ENCODE peak calls at places on chromosomes 13 and 19, in seven cellular contexts. One of them, this sample, is unnamed.

GRCh38 chr19:40614595-40615411 is 13.6 kb downstream of the LTBP4 start:
- DNase-seq in tibial nerve: peak
- DNase-seq in cardiac muscle cell: peak
- DNase-seq in brain microvascular endothelial cell: peak
- DNase-seq in pancreas: peak
- DNase-seq in CD4-positive, alpha-beta T cell: peak
- DNase-seq in heart right ventricle: peak
- DNase-seq in this sample: peak

GRCh38 chr13:24178847-24179845 is 18.6 kb downstream of the SPATA13 start:
- DNase-seq in heart right ventricle: no peak
- DNase-seq in pancreas: no peak
- DNase-seq in cardiac muscle cell: no peak
- DNase-seq in brain microvascular endothelial cell: no peak
- DNase-seq in tibial nerve: no peak
- DNase-seq in CD4-positive, alpha-beta T cell: no peak
- DNase-seq in this sample: no peak

GRCh38 chr19:3708207-3708931 is at the start of gene TJP3:
- DNase-seq in tibial nerve: no peak
- DNase-seq in heart right ventricle: peak
- DNase-seq in CD4-positive, alpha-beta T cell: no peak
- DNase-seq in pancreas: peak
- DNase-seq in cardiac muscle cell: no peak
- DNase-seq in brain microvascular endothelial cell: no peak
- DNase-seq in this sample: no peak

GRCh38 chr13:111659842-111660241 is 339.4 kb downstream of the TEX29 start:
- DNase-seq in pancreas: no peak
- DNase-seq in brain microvascular endothelial cell: no peak
- DNase-seq in CD4-positive, alpha-beta T cell: no peak
- DNase-seq in heart right ventricle: peak
- DNase-seq in cardiac muscle cell: no peak
- DNase-seq in tibial nerve: no peak
- DNase-seq in this sample: no peak

GRCh38 chr19:5149930-5150329 is 181.0 kb downstream of the KDM4B start:
- DNase-seq in brain microvascular endothelial cell: no peak
- DNase-seq in pancreas: no peak
- DNase-seq in tibial nerve: no peak
- DNase-seq in CD4-positive, alpha-beta T cell: peak
- DNase-seq in heart right ventricle: no peak
- DNase-seq in cardiac muscle cell: no peak
- DNase-seq in this sample: no peak

GRCh38 chr13:30730526-30730925 is 4.8 kb upstream of the ALOX5AP start:
- DNase-seq in cardiac muscle cell: no peak
- DNase-seq in CD4-positive, alpha-beta T cell: no peak
- DNase-seq in heart right ventricle: no peak
- DNase-seq in brain microvascular endothelial cell: no peak
- DNase-seq in tibial nerve: no peak
- DNase-seq in pancreas: no peak
- DNase-seq in this sample: no peak

GRCh38 chr19:17576758-17577532 is 21.5 kb downstream of the COLGALT1 start:
- DNase-seq in cardiac muscle cell: peak
- DNase-seq in pancreas: no peak
- DNase-seq in heart right ventricle: peak
- DNase-seq in brain microvascular endothelial cell: no peak
- DNase-seq in tibial nerve: peak
- DNase-seq in CD4-positive, alpha-beta T cell: no peak
- DNase-seq in this sample: peak

GRCh38 chr13:112912726-112913440 is 56.1 kb upstream of the MCF2L start:
- DNase-seq in brain microvascular endothelial cell: no peak
- DNase-seq in pancreas: no peak
- DNase-seq in tibial nerve: no peak
- DNase-seq in CD4-positive, alpha-beta T cell: no peak
- DNase-seq in heart right ventricle: no peak
- DNase-seq in cardiac muscle cell: no peak
- DNase-seq in this sample: no peak

GRCh38 chr13:101383595-101383994 is 32.7 kb downstream of the NALCN start:
- DNase-seq in pancreas: no peak
- DNase-seq in CD4-positive, alpha-beta T cell: no peak
- DNase-seq in tibial nerve: no peak
- DNase-seq in cardiac muscle cell: no peak
- DNase-seq in heart right ventricle: no peak
- DNase-seq in brain microvascular endothelial cell: no peak
- DNase-seq in this sample: no peak

GRCh38 chr13:34025746-34026145 is 207.8 kb downstream of the RFC3 start:
- DNase-seq in tibial nerve: no peak
- DNase-seq in cardiac muscle cell: no peak
- DNase-seq in brain microvascular endothelial cell: peak
- DNase-seq in heart right ventricle: no peak
- DNase-seq in CD4-positive, alpha-beta T cell: no peak
- DNase-seq in pancreas: no peak
- DNase-seq in this sample: no peak

GRCh38 chr13:40694426-40694825 is 28.0 kb upstream of the FOXO1 start:
- DNase-seq in pancreas: no peak
- DNase-seq in brain microvascular endothelial cell: no peak
- DNase-seq in CD4-positive, alpha-beta T cell: no peak
- DNase-seq in tibial nerve: no peak
- DNase-seq in cardiac muscle cell: no peak
- DNase-seq in heart right ventricle: no peak
- DNase-seq in this sample: no peak

GRCh38 chr13:39542361-39542760 is 60.6 kb downstream of the LHFPL6 start:
- DNase-seq in CD4-positive, alpha-beta T cell: no peak
- DNase-seq in heart right ventricle: no peak
- DNase-seq in tibial nerve: no peak
- DNase-seq in cardiac muscle cell: no peak
- DNase-seq in brain microvascular endothelial cell: no peak
- DNase-seq in pancreas: no peak
- DNase-seq in this sample: no peak

GRCh38 chr19:50377051-50377441 is 789 bp downstream of the NR1H2 start:
- DNase-seq in CD4-positive, alpha-beta T cell: peak
- DNase-seq in brain microvascular endothelial cell: no peak
- DNase-seq in heart right ventricle: no peak
- DNase-seq in tibial nerve: no peak
- DNase-seq in cardiac muscle cell: peak
- DNase-seq in pancreas: peak
- DNase-seq in this sample: peak

GRCh38 chr19:38319421-38320258 is at the start of gene KCNK6:
- DNase-seq in pancreas: peak
- DNase-seq in heart right ventricle: peak
- DNase-seq in CD4-positive, alpha-beta T cell: peak
- DNase-seq in tibial nerve: no peak
- DNase-seq in brain microvascular endothelial cell: no peak
- DNase-seq in cardiac muscle cell: peak
- DNase-seq in this sample: peak

GRCh38 chr13:75485286-75486062 is 3.5 kb upstream of the TBC1D4 start:
- DNase-seq in tibial nerve: no peak
- DNase-seq in heart right ventricle: no peak
- DNase-seq in CD4-positive, alpha-beta T cell: no peak
- DNase-seq in brain microvascular endothelial cell: no peak
- DNase-seq in cardiac muscle cell: no peak
- DNase-seq in pancreas: no peak
- DNase-seq in this sample: no peak

GRCh38 chr19:41705393-41706174 is 2.8 kb upstream of the CEACAM5 start:
- DNase-seq in brain microvascular endothelial cell: no peak
- DNase-seq in pancreas: no peak
- DNase-seq in CD4-positive, alpha-beta T cell: no peak
- DNase-seq in cardiac muscle cell: no peak
- DNase-seq in tibial nerve: no peak
- DNase-seq in heart right ventricle: no peak
- DNase-seq in this sample: no peak

GRCh38 chr19:5335101-5335500 is 5.5 kb downstream of the PTPRS start:
- DNase-seq in brain microvascular endothelial cell: no peak
- DNase-seq in CD4-positive, alpha-beta T cell: no peak
- DNase-seq in cardiac muscle cell: no peak
- DNase-seq in pancreas: no peak
- DNase-seq in heart right ventricle: no peak
- DNase-seq in tibial nerve: no peak
- DNase-seq in this sample: no peak

GRCh38 chr13:27960362-27961226 is 8.5 kb downstream of the CDX2 start:
- DNase-seq in tibial nerve: no peak
- DNase-seq in CD4-positive, alpha-beta T cell: no peak
- DNase-seq in heart right ventricle: peak
- DNase-seq in pancreas: peak
- DNase-seq in brain microvascular endothelial cell: peak
- DNase-seq in cardiac muscle cell: peak
- DNase-seq in this sample: peak

GRCh38 chr13:18948664-18949488 is 232.7 kb downstream of the TUBA3C start:
- DNase-seq in pancreas: no peak
- DNase-seq in tibial nerve: no peak
- DNase-seq in CD4-positive, alpha-beta T cell: no peak
- DNase-seq in cardiac muscle cell: no peak
- DNase-seq in brain microvascular endothelial cell: no peak
- DNase-seq in heart right ventricle: no peak
- DNase-seq in this sample: no peak

GRCh38 chr19:41702208-41702651 is 6.2 kb upstream of the CEACAM5 start:
- DNase-seq in tibial nerve: no peak
- DNase-seq in cardiac muscle cell: no peak
- DNase-seq in pancreas: no peak
- DNase-seq in CD4-positive, alpha-beta T cell: no peak
- DNase-seq in heart right ventricle: no peak
- DNase-seq in brain microvascular endothelial cell: peak
- DNase-seq in this sample: no peak

GRCh38 chr13:87527036-87527435 is 144.1 kb upstream of the SLITRK5 start:
- DNase-seq in tibial nerve: no peak
- DNase-seq in CD4-positive, alpha-beta T cell: no peak
- DNase-seq in pancreas: no peak
- DNase-seq in heart right ventricle: no peak
- DNase-seq in brain microvascular endothelial cell: no peak
- DNase-seq in cardiac muscle cell: no peak
- DNase-seq in this sample: no peak

GRCh38 chr13:35995136-35995535 is 136.0 kb downstream of the DCLK1 start:
- DNase-seq in CD4-positive, alpha-beta T cell: no peak
- DNase-seq in cardiac muscle cell: no peak
- DNase-seq in pancreas: no peak
- DNase-seq in heart right ventricle: no peak
- DNase-seq in tibial nerve: no peak
- DNase-seq in brain microvascular endothelial cell: no peak
- DNase-seq in this sample: no peak

GRCh38 chr13:35992964-35993363 is 138.2 kb downstream of the DCLK1 start:
- DNase-seq in cardiac muscle cell: no peak
- DNase-seq in CD4-positive, alpha-beta T cell: no peak
- DNase-seq in pancreas: no peak
- DNase-seq in brain microvascular endothelial cell: no peak
- DNase-seq in tibial nerve: no peak
- DNase-seq in heart right ventricle: no peak
- DNase-seq in this sample: no peak

GRCh38 chr13:35996360-35996759 is 134.8 kb downstream of the DCLK1 start:
- DNase-seq in pancreas: no peak
- DNase-seq in brain microvascular endothelial cell: no peak
- DNase-seq in heart right ventricle: no peak
- DNase-seq in tibial nerve: no peak
- DNase-seq in cardiac muscle cell: no peak
- DNase-seq in CD4-positive, alpha-beta T cell: no peak
- DNase-seq in this sample: no peak

GRCh38 chr13:35990196-35990595 is 141.0 kb downstream of the DCLK1 start:
- DNase-seq in tibial nerve: no peak
- DNase-seq in heart right ventricle: no peak
- DNase-seq in pancreas: no peak
- DNase-seq in CD4-positive, alpha-beta T cell: no peak
- DNase-seq in cardiac muscle cell: no peak
- DNase-seq in brain microvascular endothelial cell: no peak
- DNase-seq in this sample: no peak

GRCh38 chr13:35994131-35994966 is 136.8 kb downstream of the DCLK1 start:
- DNase-seq in tibial nerve: no peak
- DNase-seq in brain microvascular endothelial cell: peak
- DNase-seq in cardiac muscle cell: no peak
- DNase-seq in pancreas: peak
- DNase-seq in CD4-positive, alpha-beta T cell: no peak
- DNase-seq in heart right ventricle: peak
- DNase-seq in this sample: peak
- H3K27ac ChIP-seq in tibial nerve: no peak
- H3K27ac ChIP-seq in brain microvascular endothelial cell: peak
- H3K27ac ChIP-seq in cardiac muscle cell: no peak
- H3K27ac ChIP-seq in pancreas: no peak
- H3K27ac ChIP-seq in CD4-positive, alpha-beta T cell: no peak
- H3K27ac ChIP-seq in heart right ventricle: peak
- H3K27ac ChIP-seq in this sample: peak

DNA sequence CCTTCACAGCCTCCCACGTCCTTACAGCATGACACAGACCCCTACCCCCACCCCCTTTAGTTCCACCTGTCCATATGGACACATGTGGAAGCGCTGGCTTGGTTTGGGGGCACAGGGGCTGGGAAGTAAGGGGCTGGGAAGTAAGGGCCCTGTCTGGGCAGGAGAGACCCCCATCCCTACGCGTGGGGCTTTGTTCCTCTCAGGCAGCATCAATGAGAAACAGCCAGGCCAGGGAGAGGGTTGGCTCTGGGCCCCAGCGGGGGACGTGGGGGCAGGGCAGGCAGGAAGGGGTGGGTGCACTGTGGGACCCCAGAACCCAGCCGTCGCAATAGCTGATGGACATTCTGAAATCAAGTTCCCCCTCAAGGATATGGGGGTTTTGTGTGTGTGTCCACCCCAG is 1.1 kb downstream of the NCAN start:
- DNase-seq in heart right ventricle: no peak
- DNase-seq in CD4-positive, alpha-beta T cell: no peak
- DNase-seq in brain microvascular endothelial cell: no peak
- DNase-seq in tibial nerve: no peak
- DNase-seq in cardiac muscle cell: no peak
- DNase-seq in pancreas: no peak
- DNase-seq in this sample: no peak
- TF ChIP-seq CTCF in heart right ventricle: no peak
- TF ChIP-seq CTCF in CD4-positive, alpha-beta T cell: no peak
- TF ChIP-seq CTCF in brain microvascular endothelial cell: no peak
- TF ChIP-seq CTCF in tibial nerve: no peak
- TF ChIP-seq CTCF in cardiac muscle cell: no peak
- TF ChIP-seq CTCF in pancreas: no peak
- TF ChIP-seq CTCF in this sample: no peak

GRCh38 chr19:7963566-7963965 is 20.1 kb upstream of the TIMM44 start:
- DNase-seq in CD4-positive, alpha-beta T cell: no peak
- DNase-seq in brain microvascular endothelial cell: no peak
- DNase-seq in pancreas: no peak
- DNase-seq in cardiac muscle cell: no peak
- DNase-seq in tibial nerve: no peak
- DNase-seq in heart right ventricle: no peak
- DNase-seq in this sample: no peak
- H3K27ac ChIP-seq in CD4-positive, alpha-beta T cell: no peak
- H3K27ac ChIP-seq in brain microvascular endothelial cell: no peak
- H3K27ac ChIP-seq in pancreas: no peak
- H3K27ac ChIP-seq in cardiac muscle cell: peak
- H3K27ac ChIP-seq in tibial nerve: no peak
- H3K27ac ChIP-seq in heart right ventricle: no peak
- H3K27ac ChIP-seq in this sample: no peak

DNA sequence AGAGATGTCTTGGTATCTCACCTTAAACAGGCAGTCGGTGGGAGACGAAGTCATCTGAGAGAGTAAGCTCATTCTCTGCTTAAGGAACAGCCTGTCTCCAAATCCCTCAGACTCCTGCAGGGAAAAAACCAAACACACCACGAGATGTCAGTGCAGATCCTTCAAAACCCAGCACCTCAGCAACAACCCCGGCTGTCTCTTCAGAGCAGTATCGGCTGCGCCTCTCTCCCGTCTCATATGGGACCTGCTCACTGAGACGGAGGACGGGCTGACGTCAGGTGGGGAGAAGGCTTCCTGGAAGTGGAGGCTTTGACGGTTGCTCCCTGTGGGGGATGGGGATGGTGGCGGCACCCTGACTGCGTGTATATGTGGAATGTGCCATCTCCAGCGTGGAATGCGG is 43.6 kb downstream of the ANKRD27 start:
- DNase-seq in brain microvascular endothelial cell: no peak
- DNase-seq in cardiac muscle cell: no peak
- DNase-seq in pancreas: no peak
- DNase-seq in heart right ventricle: no peak
- DNase-seq in CD4-positive, alpha-beta T cell: no peak
- DNase-seq in tibial nerve: no peak
- DNase-seq in this sample: no peak
- TF ChIP-seq CTCF in brain microvascular endothelial cell: no peak
- TF ChIP-seq CTCF in cardiac muscle cell: no peak
- TF ChIP-seq CTCF in pancreas: no peak
- TF ChIP-seq CTCF in heart right ventricle: no peak
- TF ChIP-seq CTCF in CD4-positive, alpha-beta T cell: no peak
- TF ChIP-seq CTCF in tibial nerve: no peak
- TF ChIP-seq CTCF in this sample: no peak

This sample was measured in psoas muscle.